ENCODE peak calls at places on chromosome 22, in ten cellular contexts. Y is fibroblast of pulmonary artery; H is prostate gland; V is stimulated activated CD4-positive, alpha-beta T cell treated with anti-CD3 and anti-CD28 coated beads, Interleukin-1b, Interleukin-23, amount 100 ng/mL, for 48 hours; U is HFF-Myc; K is naive B cell; W is stimulated activated CD8-positive, alpha-beta memory T cell treated with anti-CD3 and anti-CD28 coated beads, Interleukin-15, amount 100 ng/mL, for 1 hour; R is substantia nigra; P is aorta; N is adipocyte. O is an unnamed sample.

GRCh38 chr22:20657963-20658362 is 116.0 kb upstream of the SERPIND1 start:
- DNase-seq in Y (no peak), P (no peak), W (no peak), H (no peak), V (no peak), R (no peak), N (no peak), K (no peak), U (no peak), O (no peak)

GRCh38 chr22:32532819-32533128 is 58.2 kb downstream of the FBXO7 start:
- DNase-seq in K (no peak), N (no peak), H (no peak), R (no peak), V (no peak), U (no peak), Y (no peak), W (no peak), P (no peak), O (no peak)

GRCh38 chr22:49699476-49699875 is 128.2 kb downstream of the BRD1 start:
- DNase-seq in U (no peak), R (no peak), Y (no peak), H (no peak), N (no peak), V (no peak), P (no peak), K (no peak), W (no peak), O (no peak)

GRCh38 chr22:35288116-35288515 is 11.6 kb upstream of the TOM1 start:
- DNase-seq in N (no peak), U (no peak), Y (no peak), P (no peak), R (no peak), V (no peak), W (no peak), K (no peak), H (no peak), O (no peak)

GRCh38 chr22:27378343-27378800 is 423.2 kb downstream of the MN1 start:
- DNase-seq in R (no peak), U (no peak), N (no peak), V (no peak), P (no peak), K (no peak), H (no peak), W (no peak), Y (no peak), O (no peak)

GRCh38 chr22:41922336-41922735 is 4.3 kb downstream of the TNFRSF13C start:
- DNase-seq in K (no peak), Y (no peak), U (no peak), P (no peak), W (no peak), V (no peak), N (no peak), R (no peak), H (no peak), O (no peak)

GRCh38 chr22:34976474-34976873 is 89.5 kb upstream of the ISX start:
- DNase-seq in V (peak; percentile 1), R (no peak), K (no peak), H (no peak), Y (no peak), W (no peak), U (no peak), N (no peak), P (no peak), O (no peak)

GRCh38 chr22:40147388-40148176 is 30.1 kb upstream of the TNRC6B start:
- DNase-seq in W (no peak), P (no peak), R (no peak), N (no peak), U (no peak), V (no peak), Y (no peak), H (no peak), K (no peak), O (no peak)

GRCh38 chr22:19691007-19691720 is 23.1 kb upstream of the SEPTIN5 start:
- DNase-seq in U (no peak), N (no peak), K (no peak), H (no peak), V (no peak), W (no peak), P (no peak), Y (no peak), R (no peak), O (no peak)

GRCh38 chr22:23237201-23237798 is 57.0 kb downstream of the BCR start:
- DNase-seq in Y (peak; percentile 41), P (peak; percentile 75), W (no peak), U (no peak), H (no peak), K (no peak), R (no peak), N (no peak), V (no peak), O (no peak)

GRCh38 chr22:49687786-49688515 is 139.7 kb downstream of the BRD1 start:
- DNase-seq in Y (no peak), K (no peak), V (no peak), W (no peak), H (no peak), R (no peak), N (no peak), P (no peak), U (no peak), O (no peak)

GRCh38 chr22:19870153-19871022 is 15.7 kb upstream of the GNB1L start:
- DNase-seq in N (no peak), P (peak; percentile 42), R (no peak), V (no peak), W (no peak), H (no peak), Y (no peak), K (no peak), U (no peak), O (peak; percentile 16)

GRCh38 chr22:43554259-43554636 is 142.4 kb downstream of the MPPED1 start:
- DNase-seq in Y (no peak), P (no peak), V (no peak), U (no peak), H (no peak), N (no peak), K (no peak), W (no peak), R (no peak), O (no peak)

O was measured in omental fat pad.